ENCODE peak calls at places on chromosomes 3 and 15, in eight cellular contexts. F is lower lobe of right lung, X is fibroblast of mammary gland, K is cardiac muscle cell, I is GM10248, L is nephron progenitor cell, R is AG09309, W is astrocyte of the spinal cord. J is an unnamed sample.

GRCh38 chr3:123021388-123021787 is 6.2 kb downstream of the SEMA5B start:
- DNase-seq in R (no peak), W (no peak), X (no peak), I (no peak), L (no peak), K (no peak), F (no peak), J (no peak)

GRCh38 chr3:100104442-100104798 is 9.9 kb downstream of the FILIP1L start:
- DNase-seq in F (no peak), W (no peak), R (no peak), L (no peak), X (no peak), I (no peak), K (no peak), J (no peak)

GRCh38 chr15:28918141-28918983 is 32.6 kb downstream of the APBA2 start:
- DNase-seq in K (peak), R (no peak), X (no peak), I (no peak), F (peak), W (no peak), L (peak), J (peak)

GRCh38 chr3:125602752-125603649 is 7.7 kb upstream of the OSBPL11 start:
- DNase-seq in R (peak), L (no peak), K (peak), X (peak), W (peak), I (no peak), F (no peak), J (peak)

GRCh38 chr3:194503101-194503531 is 16.3 kb upstream of the ATP13A3 start:
- DNase-seq in F (no peak), W (no peak), I (no peak), X (peak), K (no peak), L (no peak), R (no peak), J (no peak)

GRCh38 chr3:154050766-154051165 is 70.4 kb upstream of the ARHGEF26 start:
- DNase-seq in L (no peak), R (no peak), X (peak), I (no peak), K (no peak), W (peak), F (no peak), J (no peak)

GRCh38 chr3:126828306-126828705 is 124.3 kb downstream of the CHCHD6 start:
- DNase-seq in L (no peak), W (no peak), I (no peak), R (no peak), X (peak), K (no peak), F (no peak), J (no peak)

GRCh38 chr3:177982034-177982433 is 554.2 kb upstream of the KCNMB2 start:
- DNase-seq in R (no peak), F (no peak), K (no peak), I (no peak), W (peak), L (no peak), X (peak), J (no peak)

GRCh38 chr3:196631655-196632032 is 7.8 kb upstream of the NRROS start:
- DNase-seq in L (no peak), W (no peak), K (no peak), I (no peak), X (no peak), R (no peak), F (no peak), J (no peak)

GRCh38 chr3:123104550-123104949 is 37.7 kb downstream of the PDIA5 start:
- DNase-seq in F (no peak), L (no peak), W (peak), K (no peak), R (peak), I (no peak), X (peak), J (no peak)

GRCh38 chr3:40129510-40129909 is 180.0 kb upstream of the EIF1B start:
- DNase-seq in L (no peak), R (no peak), K (no peak), F (no peak), X (no peak), W (no peak), I (no peak), J (no peak)

GRCh38 chr3:176953106-176954080 is 243.9 kb downstream of the TBL1XR1 start:
- DNase-seq in W (peak), X (peak), I (no peak), L (peak), F (no peak), K (no peak), R (peak), J (no peak)

GRCh38 chr3:71050521-71051258 is 532.8 kb downstream of the FOXP1 start:
- DNase-seq in X (peak), W (peak), F (no peak), K (no peak), R (no peak), I (no peak), L (peak), J (no peak)

GRCh38 chr3:21294768-21295167 is 456.2 kb downstream of the ZNF385D start:
- DNase-seq in R (peak), W (peak), F (no peak), L (no peak), K (no peak), I (no peak), X (peak), J (no peak)

GRCh38 chr15:95558131-95558530 is 772.4 kb upstream of the NR2F2 start:
- DNase-seq in W (peak), K (no peak), R (no peak), L (no peak), F (no peak), X (peak), I (no peak), J (no peak)

GRCh38 chr3:52694528-52695189 is 8.8 kb downstream of the GNL3 start:
- DNase-seq in I (no peak), X (no peak), L (no peak), K (no peak), F (no peak), W (no peak), R (no peak), J (no peak)

GRCh38 chr3:36800533-36801116 is 36.3 kb upstream of the DCLK3 start:
- DNase-seq in K (no peak), X (no peak), R (no peak), L (no peak), I (no peak), W (no peak), F (no peak), J (no peak)

GRCh38 chr3:106048946-106049481 is 180.2 kb upstream of the CBLB start:
- DNase-seq in R (no peak), I (no peak), K (no peak), F (no peak), W (no peak), L (no peak), X (peak), J (no peak)

GRCh38 chr3:123129532-123129931 is 62.7 kb downstream of the PDIA5 start:
- DNase-seq in L (no peak), K (no peak), X (no peak), I (no peak), F (no peak), R (no peak), W (no peak), J (no peak)

GRCh38 chr3:78260388-78260787 is 1220.5 kb downstream of the ROBO2 start:
- DNase-seq in I (no peak), K (no peak), X (no peak), R (no peak), L (no peak), W (no peak), F (no peak), J (no peak)

GRCh38 chr3:126997455-126998038 is 14.6 kb downstream of the PLXNA1 start:
- DNase-seq in R (no peak), F (no peak), L (no peak), I (no peak), W (no peak), K (no peak), X (no peak), J (no peak)

GRCh38 chr3:79516795-79517194 is 251.0 kb downstream of the ROBO1 start:
- DNase-seq in K (no peak), X (no peak), R (no peak), W (no peak), F (no peak), L (no peak), I (no peak), J (no peak)

GRCh38 chr15:31498756-31499155 is 172.1 kb downstream of the KLF13 start:
- DNase-seq in F (no peak), W (no peak), X (no peak), R (no peak), K (no peak), I (no peak), L (no peak), J (no peak)

GRCh38 chr15:96326551-96327154 is 3.8 kb upstream of the NR2F2 start:
- DNase-seq in L (peak), K (peak), R (peak), X (peak), F (peak), I (no peak), W (peak), J (no peak)

GRCh38 chr3:108041253-108041652 is 49.6 kb downstream of the CD47 start:
- DNase-seq in F (no peak), L (no peak), R (no peak), X (no peak), W (no peak), K (no peak), I (no peak), J (no peak)

GRCh38 chr15:83776986-83777385 is 123.1 kb downstream of the ADAMTSL3 start:
- DNase-seq in R (no peak), L (no peak), X (no peak), I (no peak), W (no peak), K (no peak), F (no peak), J (no peak)

GRCh38 chr3:36244728-36245127 is 135.6 kb upstream of the STAC start:
- DNase-seq in W (peak), K (no peak), X (peak), R (no peak), I (no peak), L (no peak), F (no peak), J (no peak)

GRCh38 chr3:128319741-128320141 is 146.9 kb downstream of the DNAJB8 start:
- DNase-seq in L (no peak), W (no peak), R (no peak), F (no peak), X (no peak), K (no peak), I (no peak), J (no peak)

GRCh38 chr3:9503283-9503682 is 50.3 kb downstream of the LHFPL4 start:
- DNase-seq in I (peak), K (peak), L (peak), F (peak), R (peak), X (peak), W (peak), J (peak)

GRCh38 chr15:55344206-55344605 is 25.2 kb downstream of the PIGB start:
- DNase-seq in F (peak), R (no peak), W (no peak), K (peak), L (no peak), X (no peak), I (no peak), J (no peak)

GRCh38 chr15:51726302-51727073 is 11.0 kb downstream of the LYSMD2 start:
- DNase-seq in R (peak), I (peak), F (no peak), W (peak), L (peak), K (peak), X (peak), J (no peak)

GRCh38 chr3:55629432-55629831 is 142.3 kb upstream of the WNT5A start:
- DNase-seq in X (no peak), R (no peak), W (no peak), K (peak), L (no peak), I (no peak), F (peak), J (no peak)

GRCh38 chr3:72635551-72635950 is 212.7 kb downstream of the SHQ1 start:
- DNase-seq in X (no peak), W (no peak), R (no peak), I (no peak), L (no peak), F (no peak), K (no peak), J (no peak)
- TF ChIP-seq CTCF in X (no peak), W (no peak), R (no peak), I (no peak), L (no peak), F (no peak), K (no peak), J (no peak)

DNA sequence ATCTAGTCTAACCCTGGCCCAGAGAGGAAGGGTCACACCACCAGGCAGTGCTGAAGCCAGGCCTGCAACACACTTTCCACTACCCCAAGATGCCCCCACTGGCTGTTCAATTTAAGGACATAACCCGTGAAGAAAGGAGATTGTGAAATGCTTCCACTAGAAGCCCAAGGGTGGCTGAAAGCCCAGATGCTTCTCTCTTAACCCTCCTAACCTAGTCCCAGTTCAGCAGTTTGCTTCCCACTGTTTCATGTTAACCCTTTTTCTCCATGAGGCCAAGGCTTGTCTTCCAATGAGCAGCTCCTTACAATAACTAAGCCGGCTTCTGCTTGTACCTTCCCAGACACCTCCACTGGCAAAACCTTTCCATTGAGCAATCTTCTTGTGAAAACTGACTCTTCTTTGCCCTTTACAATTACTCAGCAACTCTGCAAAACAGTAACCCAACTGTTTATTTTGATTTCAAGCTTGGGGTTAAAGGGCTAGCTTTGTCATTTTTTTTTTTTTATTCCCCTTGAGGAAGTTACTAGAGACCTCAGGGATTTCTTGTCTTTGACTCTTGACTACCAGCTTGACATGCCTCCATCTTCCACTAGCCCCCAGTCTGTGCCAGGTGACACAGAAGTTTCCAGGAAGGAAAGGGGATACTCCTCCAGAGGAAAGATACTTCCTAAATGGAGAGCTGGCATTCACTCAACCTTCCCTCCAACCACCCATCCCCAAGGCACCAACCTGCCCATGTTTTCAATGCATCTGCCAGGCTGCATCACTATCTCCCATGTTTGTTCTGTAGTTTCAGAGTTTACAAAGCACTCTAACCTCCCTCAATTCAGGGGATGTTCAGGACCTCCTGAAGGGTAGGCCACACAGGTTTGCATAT is 198.6 kb upstream of the LPP start:
- DNase-seq in K (no peak), I (no peak), L (no peak), W (peak), R (peak), F (no peak), X (peak), J (no peak)
- TF ChIP-seq CTCF in K (no peak), I (no peak), L (no peak), W (no peak), R (no peak), F (no peak), X (no peak), J (no peak)

DNA sequence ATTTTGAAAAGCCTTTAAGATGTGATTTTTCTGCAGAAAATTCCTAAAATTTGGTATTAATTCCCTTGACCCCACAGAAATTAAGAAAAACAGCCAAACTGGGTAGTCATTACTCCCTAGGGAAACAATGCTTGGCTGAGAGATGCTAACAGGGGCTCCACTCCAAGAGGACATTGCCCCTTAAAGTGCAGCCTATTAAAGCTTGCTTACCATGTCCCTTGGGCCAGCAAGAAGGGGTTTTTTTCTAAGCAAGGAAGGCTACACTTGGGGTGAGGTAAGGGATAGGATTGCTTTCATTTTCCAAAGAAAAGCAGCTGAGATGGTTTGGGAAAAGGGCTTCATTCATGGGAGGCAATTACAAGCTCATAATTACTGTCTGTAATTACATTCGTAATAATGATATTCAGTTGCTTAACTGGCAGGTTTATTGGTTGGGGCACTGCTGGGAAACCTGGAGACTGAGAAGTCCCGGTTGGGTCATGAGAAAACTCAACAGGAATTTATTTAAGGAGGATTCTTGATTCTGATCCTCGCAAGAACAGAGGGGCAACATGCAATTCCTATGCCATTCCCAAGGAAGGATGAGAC is 247.5 kb downstream of the NR1D2 start:
- DNase-seq in I (no peak), L (no peak), K (no peak), R (no peak), F (no peak), X (no peak), W (no peak), J (no peak)
- TF ChIP-seq CTCF in I (no peak), L (no peak), K (no peak), R (no peak), F (no peak), X (no peak), W (no peak), J (no peak)

GRCh38 chr15:76274821-76275220 is 36.4 kb downstream of the ETFA start:
- DNase-seq in I (no peak), W (no peak), K (no peak), X (no peak), R (no peak), L (no peak), F (no peak), J (no peak)
- TF ChIP-seq CTCF in I (no peak), W (no peak), K (no peak), X (no peak), R (no peak), L (no peak), F (no peak), J (no peak)

DNA sequence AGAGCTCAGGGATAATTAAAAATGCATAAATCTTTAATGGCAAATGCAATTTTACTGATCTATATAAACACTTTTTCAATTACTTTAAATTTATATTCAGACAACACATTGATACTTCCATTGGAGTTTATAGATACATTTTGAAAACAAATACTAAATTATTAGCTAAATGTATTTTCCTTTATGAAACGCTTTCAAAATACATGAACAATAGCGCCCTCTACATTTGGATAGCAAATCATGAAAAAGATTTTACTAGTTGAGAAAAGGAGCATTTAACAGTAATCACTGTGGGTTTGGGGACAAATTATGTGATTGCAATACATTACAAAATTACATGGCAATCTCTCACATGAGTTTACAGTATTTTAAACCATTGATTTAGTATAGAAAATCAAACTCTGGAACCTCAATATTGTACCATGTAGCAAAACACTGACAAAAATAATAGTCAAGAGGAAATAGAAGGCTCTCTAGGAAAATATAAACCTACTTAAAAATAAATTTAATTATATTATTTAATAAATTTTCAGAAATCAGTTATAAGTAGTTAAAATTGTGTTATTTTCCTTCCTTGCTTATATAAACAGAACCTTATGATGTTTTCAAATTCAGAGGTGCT is 207.9 kb downstream of the ZIC1 start:
- DNase-seq in W (peak), X (peak), R (no peak), I (no peak), F (no peak), L (no peak), K (peak), J (no peak)
- TF ChIP-seq CTCF in W (peak), X (peak), R (peak), I (peak), F (peak), L (peak), K (peak), J (peak)

GRCh38 chr3:149368201-149368849 is 9.1 kb downstream of the TM4SF1 start:
- DNase-seq in R (no peak), L (no peak), I (no peak), W (no peak), K (no peak), X (no peak), F (no peak), J (no peak)
- TF ChIP-seq CTCF in R (no peak), L (no peak), I (no peak), W (no peak), K (no peak), X (no peak), F (no peak), J (no peak)

GRCh38 chr3:48431224-48432029 is 1.5 kb upstream of the PLXNB1 start:
- DNase-seq in I (no peak), F (peak), K (no peak), W (no peak), R (no peak), X (no peak), L (no peak), J (no peak)

GRCh38 chr3:48430359-48431101 is 644 bp upstream of the PLXNB1 start:
- DNase-seq in I (no peak), X (no peak), L (no peak), K (no peak), W (no peak), R (no peak), F (peak), J (no peak)

GRCh38 chr3:48434591-48435222 is 4.8 kb upstream of the PLXNB1 start:
- DNase-seq in F (no peak), X (no peak), L (no peak), I (no peak), R (no peak), K (no peak), W (no peak), J (no peak)

GRCh38 chr3:48433472-48434118 is 3.7 kb upstream of the PLXNB1 start:
- DNase-seq in F (no peak), L (no peak), X (peak), R (no peak), K (no peak), I (no peak), W (no peak), J (no peak)

DNA sequence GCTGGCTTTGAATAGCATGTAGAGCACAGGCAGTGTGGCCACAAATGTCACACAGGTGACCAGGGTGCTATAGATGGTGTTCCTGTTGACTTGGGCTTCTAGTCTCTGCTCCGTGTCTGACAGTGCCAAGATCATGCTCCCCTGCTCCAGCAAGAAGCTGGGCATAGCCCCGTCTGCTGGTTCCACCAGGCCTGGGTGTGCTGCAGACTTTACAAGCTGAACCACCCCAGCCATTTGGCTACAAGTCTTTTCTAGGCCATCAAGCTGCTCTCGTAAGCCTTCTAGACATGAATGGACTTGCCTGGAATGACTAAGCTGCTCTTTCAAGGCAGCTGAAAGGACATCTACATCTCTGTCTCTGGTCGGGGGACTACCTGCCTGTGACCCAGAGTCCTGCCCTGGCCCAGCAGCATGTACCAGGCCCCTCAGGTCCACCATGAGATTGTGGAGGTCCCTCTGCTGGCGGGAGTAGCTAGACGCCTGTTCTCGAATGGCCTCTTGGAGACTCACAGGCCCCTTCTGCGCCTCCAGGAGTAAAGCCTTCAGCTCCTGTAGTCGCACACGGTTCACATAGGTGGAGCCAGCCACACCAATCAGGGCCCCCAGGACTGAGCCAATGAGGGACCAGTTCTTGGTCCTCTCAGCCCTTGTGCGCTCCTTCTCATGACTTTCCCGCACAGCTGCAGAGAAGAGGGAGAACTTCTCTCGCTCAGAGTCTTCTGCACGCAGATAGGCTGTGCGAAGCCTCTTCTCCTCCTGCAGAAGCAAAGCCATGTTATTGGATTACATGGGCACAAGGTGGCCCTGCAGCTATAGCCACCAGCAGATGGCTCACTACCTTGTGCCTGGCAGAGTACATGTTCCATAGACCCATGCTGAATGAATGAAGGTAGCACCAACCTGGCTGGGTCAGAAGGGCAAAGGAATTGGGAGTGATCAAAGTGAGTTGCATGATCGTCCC is 2.8 kb upstream of the PLXNB1 start:
- DNase-seq in F (no peak), I (no peak), K (no peak), W (no peak), L (no peak), X (no peak), R (no peak), J (no peak)
- TF ChIP-seq CTCF in F (peak), I (peak), K (no peak), W (peak), L (no peak), X (no peak), R (peak), J (peak)

J was measured in neural crest cell.